ENCODE peak calls at places on chromosomes 13 and 19, in four cellular contexts. One of them, this sample, is unnamed.

GRCh38 chr13:108409735-108410134 is 140.2 kb downstream of the TNFSF13B start:
- DNase-seq in stimulated activated CD4-positive, alpha-beta T cell treated with anti-CD3 and anti-CD28 coated beads, Interleukin-2, amount 100 ng/mL, for 48 hours: no peak
- DNase-seq in NCI-H2171 treated with DMSO at 0.1 percent for 48 hours: no peak
- DNase-seq in GM12865: no peak
- DNase-seq in this sample: no peak

GRCh38 chr13:110627351-110627750 is 12.0 kb downstream of the NAXD start:
- DNase-seq in NCI-H2171 treated with DMSO at 0.1 percent for 48 hours: no peak
- DNase-seq in GM12865: no peak
- DNase-seq in stimulated activated CD4-positive, alpha-beta T cell treated with anti-CD3 and anti-CD28 coated beads, Interleukin-2, amount 100 ng/mL, for 48 hours: no peak
- DNase-seq in this sample: no peak

GRCh38 chr13:105565328-105565727 is 970.1 kb downstream of the EFNB2 start:
- DNase-seq in stimulated activated CD4-positive, alpha-beta T cell treated with anti-CD3 and anti-CD28 coated beads, Interleukin-2, amount 100 ng/mL, for 48 hours: no peak
- DNase-seq in NCI-H2171 treated with DMSO at 0.1 percent for 48 hours: no peak
- DNase-seq in GM12865: no peak
- DNase-seq in this sample: no peak

GRCh38 chr13:26878465-26878864 is 117.9 kb upstream of the GPR12 start:
- DNase-seq in stimulated activated CD4-positive, alpha-beta T cell treated with anti-CD3 and anti-CD28 coated beads, Interleukin-2, amount 100 ng/mL, for 48 hours: no peak
- DNase-seq in NCI-H2171 treated with DMSO at 0.1 percent for 48 hours: no peak
- DNase-seq in GM12865: no peak
- DNase-seq in this sample: no peak

GRCh38 chr19:40154121-40154680 is 37.0 kb upstream of the MAP3K10 start:
- DNase-seq in GM12865: no peak
- DNase-seq in NCI-H2171 treated with DMSO at 0.1 percent for 48 hours: no peak
- DNase-seq in stimulated activated CD4-positive, alpha-beta T cell treated with anti-CD3 and anti-CD28 coated beads, Interleukin-2, amount 100 ng/mL, for 48 hours: no peak
- DNase-seq in this sample: no peak

GRCh38 chr19:41564515-41565383 is 11.2 kb upstream of the CEACAM21 start:
- DNase-seq in GM12865: no peak
- DNase-seq in stimulated activated CD4-positive, alpha-beta T cell treated with anti-CD3 and anti-CD28 coated beads, Interleukin-2, amount 100 ng/mL, for 48 hours: no peak
- DNase-seq in NCI-H2171 treated with DMSO at 0.1 percent for 48 hours: no peak
- DNase-seq in this sample: no peak

GRCh38 chr13:70842062-70842644 is 733.9 kb upstream of the KLHL1 start:
- DNase-seq in stimulated activated CD4-positive, alpha-beta T cell treated with anti-CD3 and anti-CD28 coated beads, Interleukin-2, amount 100 ng/mL, for 48 hours: no peak
- DNase-seq in GM12865: no peak
- DNase-seq in NCI-H2171 treated with DMSO at 0.1 percent for 48 hours: no peak
- DNase-seq in this sample: no peak

GRCh38 chr19:30336290-30336689 is 35.9 kb upstream of the ZNF536 start:
- DNase-seq in NCI-H2171 treated with DMSO at 0.1 percent for 48 hours: no peak
- DNase-seq in GM12865: no peak
- DNase-seq in stimulated activated CD4-positive, alpha-beta T cell treated with anti-CD3 and anti-CD28 coated beads, Interleukin-2, amount 100 ng/mL, for 48 hours: no peak
- DNase-seq in this sample: no peak

GRCh38 chr13:82713681-82714405 is 1168.4 kb downstream of the SLITRK1 start:
- DNase-seq in GM12865: no peak
- DNase-seq in stimulated activated CD4-positive, alpha-beta T cell treated with anti-CD3 and anti-CD28 coated beads, Interleukin-2, amount 100 ng/mL, for 48 hours: no peak
- DNase-seq in NCI-H2171 treated with DMSO at 0.1 percent for 48 hours: no peak
- DNase-seq in this sample: no peak

GRCh38 chr13:110509478-110509926 is 52.0 kb downstream of the RAB20 start:
- DNase-seq in stimulated activated CD4-positive, alpha-beta T cell treated with anti-CD3 and anti-CD28 coated beads, Interleukin-2, amount 100 ng/mL, for 48 hours: no peak
- DNase-seq in GM12865: no peak
- DNase-seq in NCI-H2171 treated with DMSO at 0.1 percent for 48 hours: no peak
- DNase-seq in this sample: no peak

GRCh38 chr19:16104722-16105121 is 7.0 kb upstream of the RAB8A start:
- DNase-seq in GM12865: no peak
- DNase-seq in stimulated activated CD4-positive, alpha-beta T cell treated with anti-CD3 and anti-CD28 coated beads, Interleukin-2, amount 100 ng/mL, for 48 hours: no peak
- DNase-seq in NCI-H2171 treated with DMSO at 0.1 percent for 48 hours: no peak
- DNase-seq in this sample: no peak

GRCh38 chr13:51230473-51231105 is 8.4 kb downstream of the FAM124A start:
- DNase-seq in GM12865: no peak
- DNase-seq in stimulated activated CD4-positive, alpha-beta T cell treated with anti-CD3 and anti-CD28 coated beads, Interleukin-2, amount 100 ng/mL, for 48 hours: no peak
- DNase-seq in NCI-H2171 treated with DMSO at 0.1 percent for 48 hours: no peak
- DNase-seq in this sample: no peak

GRCh38 chr13:112708560-112709240 is 18.9 kb downstream of the ATP11A start:
- DNase-seq in NCI-H2171 treated with DMSO at 0.1 percent for 48 hours: no peak
- DNase-seq in stimulated activated CD4-positive, alpha-beta T cell treated with anti-CD3 and anti-CD28 coated beads, Interleukin-2, amount 100 ng/mL, for 48 hours: no peak
- DNase-seq in GM12865: no peak
- DNase-seq in this sample: no peak

GRCh38 chr13:107095876-107096275 is 527.9 kb upstream of the ARGLU1 start:
- DNase-seq in NCI-H2171 treated with DMSO at 0.1 percent for 48 hours: no peak
- DNase-seq in GM12865: no peak
- DNase-seq in stimulated activated CD4-positive, alpha-beta T cell treated with anti-CD3 and anti-CD28 coated beads, Interleukin-2, amount 100 ng/mL, for 48 hours: no peak
- DNase-seq in this sample: no peak

GRCh38 chr13:110014719-110015118 is 228.3 kb upstream of the IRS2 start:
- DNase-seq in stimulated activated CD4-positive, alpha-beta T cell treated with anti-CD3 and anti-CD28 coated beads, Interleukin-2, amount 100 ng/mL, for 48 hours: no peak
- DNase-seq in GM12865: peak
- DNase-seq in NCI-H2171 treated with DMSO at 0.1 percent for 48 hours: no peak
- DNase-seq in this sample: no peak

This sample was measured in NB4.